ENCODE peak calls at places on chromosomes 5 and 9, in four cellular contexts. E is A172; S is stimulated activated CD8-positive, alpha-beta memory T cell treated with anti-CD3 and anti-CD28 coated beads, Interleukin-12 subunit alpha, Interleukin-12 subunit beta, amount 100 ng/mL, for 1 hour; O is EL. V is an unnamed sample.

GRCh38 chr5:26894719-26895263 is 143.6 kb downstream of the CDH9 start:
- DNase-seq in E (peak), S (no peak), O (no peak), V (no peak)

GRCh38 chr5:120093178-120093577 is 370.9 kb upstream of the PRR16 start:
- DNase-seq in E (no peak), S (no peak), O (no peak), V (no peak)

GRCh38 chr9:113152699-113153098 is 1.9 kb downstream of the SLC31A2 start:
- DNase-seq in E (peak), S (no peak), O (peak), V (no peak)

GRCh38 chr5:151591144-151591819 is at the start of gene FAT2:
- DNase-seq in E (no peak), S (no peak), O (no peak), V (no peak)

GRCh38 chr9:3879731-3880493 is 354.1 kb upstream of the RFX3 start:
- DNase-seq in E (no peak), S (no peak), O (no peak), V (no peak)

GRCh38 chr9:30774326-30774725 is 1610.1 kb upstream of the ACO1 start:
- DNase-seq in E (no peak), S (no peak), O (no peak), V (no peak)

GRCh38 chr5:143947313-143947712 is 135.4 kb downstream of the HMHB1 start:
- DNase-seq in E (no peak), S (no peak), O (no peak), V (no peak)

GRCh38 chr9:25964239-25964638 is 286.0 kb upstream of the TUSC1 start:
- DNase-seq in E (peak), S (no peak), O (peak), V (peak)

GRCh38 chr5:76983468-76983867 is 30.6 kb downstream of the CRHBP start:
- DNase-seq in E (peak), S (no peak), O (no peak), V (no peak)

GRCh38 chr9:98714833-98715232 is 6.1 kb upstream of the GABBR2 start:
- DNase-seq in E (no peak), S (no peak), O (no peak), V (no peak)

GRCh38 chr5:5784114-5784513 is 361.6 kb downstream of the ICE1 start:
- DNase-seq in E (no peak), S (no peak), O (no peak), V (no peak)

GRCh38 chr5:43772601-43773031 is 169.6 kb downstream of the NNT start:
- DNase-seq in E (peak), S (no peak), O (peak), V (no peak)

GRCh38 chr5:178306430-178307225 is 74.0 kb upstream of the PHYKPL start:
- DNase-seq in E (no peak), S (no peak), O (no peak), V (no peak)

GRCh38 chr9:83477571-83477970 is 60.6 kb downstream of the FRMD3 start:
- DNase-seq in E (peak), S (no peak), O (peak), V (no peak)

GRCh38 chr5:52997424-52997823 is 8.3 kb downstream of the ITGA2 start:
- DNase-seq in E (no peak), S (no peak), O (no peak), V (no peak)

GRCh38 chr9:127730262-127730661 is 4.8 kb downstream of the TOR2A start:
- DNase-seq in E (no peak), S (no peak), O (no peak), V (no peak)

GRCh38 chr5:146079695-146080361 is 25.5 kb downstream of the PLAC8L1 start:
- DNase-seq in E (peak), S (no peak), O (no peak), V (no peak)

GRCh38 chr9:17928228-17928627 is 349.4 kb downstream of the SH3GL2 start:
- DNase-seq in E (no peak), S (no peak), O (no peak), V (no peak)

GRCh38 chr9:84297162-84297821 is 43.3 kb downstream of the SLC28A3 start:
- DNase-seq in E (peak), S (no peak), O (peak), V (no peak)

GRCh38 chr9:121681404-121681803 is 30.0 kb downstream of the DAB2IP start:
- DNase-seq in E (no peak), S (no peak), O (no peak), V (no peak)

GRCh38 chr5:92017786-92018185 is 634.7 kb upstream of the ARRDC3 start:
- DNase-seq in E (peak), S (no peak), O (peak), V (no peak)

GRCh38 chr5:135832941-135833340 is 1.5 kb upstream of the SLC25A48 start:
- DNase-seq in E (no peak), S (no peak), O (no peak), V (no peak)

GRCh38 chr5:34923694-34924461 is 5.5 kb upstream of the DNAJC21 start:
- DNase-seq in E (peak), S (no peak), O (peak), V (no peak)

GRCh38 chr9:24487250-24487861 is 58.3 kb downstream of the IZUMO3 start:
- DNase-seq in E (no peak), S (no peak), O (no peak), V (no peak)